ENCODE peak calls at places on chromosomes 4 and X, in six cellular contexts. Q is heart left ventricle; P is colonic mucosa; V is SK-N-SH; A is IMR-90; Y is CD8-positive, alpha-beta memory T cell. C is an unnamed sample.

GRCh38 chrX:103687073-103687695 is 685 bp upstream of the MORF4L2 start:
- DNase-seq in Q (peak; percentile 94), P (peak; percentile 88), V (peak; percentile 64), A (peak; percentile 76), Y (peak; percentile 87), C (peak; percentile 75)

GRCh38 chrX:32842053-32842452 is 369.3 kb downstream of the DMD start:
- DNase-seq in Q (no peak), P (no peak), V (no peak), A (no peak), Y (no peak), C (no peak)

GRCh38 chr4:37567781-37568180 is 118.4 kb downstream of the RELL1 start:
- DNase-seq in Q (no peak), P (no peak), V (no peak), A (peak; percentile 13), Y (no peak), C (no peak)

GRCh38 chr4:52628543-52628942 is 30.6 kb downstream of the USP46 start:
- DNase-seq in Q (no peak), P (no peak), V (no peak), A (no peak), Y (no peak), C (no peak)

GRCh38 chr4:40630335-40631021 is 814 bp upstream of the RBM47 start:
- DNase-seq in Q (no peak), P (peak; percentile 93), V (peak; percentile 21), A (no peak), Y (no peak), C (no peak)

GRCh38 chr4:89836031-89836777 is 757 bp downstream of the SNCA start:
- DNase-seq in Q (no peak), P (no peak), V (peak; percentile 63), A (no peak), Y (no peak), C (no peak)

GRCh38 chrX:10110984-10111363 is 45.8 kb upstream of the CLCN4 start:
- DNase-seq in Q (no peak), P (no peak), V (no peak), A (no peak), Y (peak; percentile 63), C (peak; percentile 11)

GRCh38 chr4:17060230-17060629 is 161.8 kb upstream of the LDB2 start:
- DNase-seq in Q (no peak), P (no peak), V (no peak), A (no peak), Y (no peak), C (no peak)

GRCh38 chrX:26927419-26927818 is 535.7 kb downstream of the PPP4R3C start:
- DNase-seq in Q (no peak), P (no peak), V (no peak), A (no peak), Y (no peak), C (no peak)

GRCh38 chr4:167290684-167291083 is 56.4 kb upstream of the SPOCK3 start:
- DNase-seq in Q (no peak), P (no peak), V (peak; percentile 9), A (no peak), Y (no peak), C (no peak)

GRCh38 chr4:146495277-146495676 is 26.5 kb downstream of the SLC10A7 start:
- DNase-seq in Q (no peak), P (no peak), V (no peak), A (peak; percentile 46), Y (no peak), C (peak; percentile 81)

GRCh38 chrX:1767026-1767425 is 152.2 kb downstream of the ASMT start:
- DNase-seq in Q (no peak), P (no peak), V (no peak), A (no peak), Y (no peak), C (no peak)

GRCh38 chr4:89836897-89837384 is at the start of gene SNCA:
- DNase-seq in Q (peak; percentile 83), P (peak; percentile 54), V (peak; percentile 90), A (peak; percentile 21), Y (no peak), C (peak; percentile 19)

DNA sequence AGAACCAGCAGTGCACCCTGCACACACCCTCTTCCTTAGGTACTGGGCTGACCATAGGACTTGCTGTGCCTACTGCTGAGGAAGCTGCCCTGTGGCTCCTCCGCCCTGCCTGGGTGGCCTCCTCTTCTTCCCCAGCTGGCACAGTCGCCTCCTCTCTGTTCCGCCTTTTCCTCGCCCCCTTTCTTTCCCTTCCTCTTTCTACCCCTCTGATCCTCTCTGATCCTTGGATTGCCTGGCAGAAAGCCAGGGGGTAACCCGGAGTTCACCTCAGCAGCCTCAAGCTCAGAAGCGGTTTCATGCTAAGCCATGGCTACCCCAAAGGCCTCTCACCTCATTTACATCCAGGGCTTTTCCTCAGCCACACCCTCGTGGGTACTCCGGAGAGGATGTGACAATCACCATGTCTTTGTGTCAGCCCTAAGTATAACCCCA is 136.2 kb downstream of the SMIM20 start:
- DNase-seq in Q (peak; percentile 70), P (no peak), V (no peak), A (no peak), Y (no peak), C (no peak)
- H3K4me3 ChIP-seq in Q (no peak overlapping the region), P (no peak overlapping the region), V (no peak overlapping the region), A (no peak overlapping the region), Y (no peak overlapping the region), C (no peak overlapping the region)

DNA sequence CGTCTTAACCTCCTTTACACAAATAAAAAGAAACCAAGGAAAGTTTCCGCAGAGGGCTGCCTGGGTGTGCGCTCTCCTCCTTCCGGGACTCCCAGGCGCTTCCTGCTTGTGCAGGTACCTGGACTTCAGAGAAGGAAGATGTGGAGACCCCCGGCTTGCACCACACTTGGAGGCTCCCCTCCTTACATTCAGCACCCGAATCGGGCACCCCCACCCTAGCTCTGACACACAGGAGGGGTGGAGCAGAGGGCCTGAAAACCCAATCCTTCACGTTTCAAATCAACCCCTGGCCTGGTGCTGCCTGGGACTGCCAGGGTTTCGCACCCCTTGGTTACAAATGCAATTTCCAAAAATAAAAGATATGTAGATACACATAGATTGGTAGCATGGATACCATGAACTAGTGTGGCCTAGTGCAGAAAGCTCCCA is 3.1 kb downstream of the NKX3-2 start:
- DNase-seq in Q (no peak), P (no peak), V (peak; percentile 31), A (no peak), Y (no peak), C (no peak)
- H3K27me3 ChIP-seq in Q (peaks cover 100% of the 10 kb centered on the region), P (peaks cover 83% of the 10 kb centered on the region), V (peaks cover 83% of the 10 kb centered on the region), A (peaks cover 84% of the 10 kb centered on the region), Y (peaks cover 90% of the 10 kb centered on the region), C (peaks cover 66% of the 10 kb centered on the region)

GRCh38 chr4:139865537-139865936 is 199.9 kb downstream of the MGST2 start:
- DNase-seq in Q (no peak), P (no peak), V (no peak), A (no peak), Y (no peak), C (no peak)
- H3K4me3 ChIP-seq in Q (no peak overlapping the region), P (no peak overlapping the region), V (no peak overlapping the region), A (no peak overlapping the region), Y (no peak overlapping the region), C (no peak overlapping the region)

DNA sequence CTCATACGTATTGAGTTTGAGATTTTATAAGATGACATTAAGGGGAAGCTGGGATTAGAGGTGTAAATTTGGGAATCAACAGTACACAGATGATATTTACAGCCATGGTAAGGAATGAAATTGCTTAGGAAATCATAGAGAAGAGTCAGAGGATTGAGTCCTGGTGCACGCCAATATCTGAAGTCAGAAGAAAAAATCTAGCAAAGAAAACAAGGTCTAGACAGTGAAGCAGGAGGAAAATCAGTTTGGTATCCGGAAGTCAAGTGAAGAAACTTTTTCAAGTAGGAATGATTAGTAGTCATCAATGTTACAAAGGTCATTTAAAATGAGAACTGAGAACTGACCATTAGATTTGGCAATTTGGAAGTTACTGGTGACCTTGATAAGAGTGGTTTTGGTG is 11.6 kb upstream of the GPR34 start:
- DNase-seq in Q (no peak), P (no peak), V (no peak), A (no peak), Y (no peak), C (no peak)
- H3K27me3 ChIP-seq in Q (no peaks in the 10 kb centered on the region), P (no peaks in the 10 kb centered on the region), V (no peaks in the 10 kb centered on the region), A (no peaks in the 10 kb centered on the region), Y (no peaks in the 10 kb centered on the region), C (no peaks in the 10 kb centered on the region)

C was measured in small intestine.